ENCODE peak calls at places on chromosomes 5 and 9, in six cellular contexts. N is MCF 10A, W is thyroid gland, B is A549, R is GM13976, T is GM06990. C is an unnamed sample.

GRCh38 chr9:129569506-129570449 is 51.1 kb downstream of the C9orf50 start:
- DNase-seq in T (no peak), R (no peak), N (peak), W (peak), B (peak), C (no peak)

GRCh38 chr9:91312717-91313325 is 48.9 kb downstream of the AUH start:
- DNase-seq in T (no peak), N (peak), W (peak), B (no peak), R (no peak), C (no peak)

GRCh38 chr5:2193142-2193922 is 310.6 kb upstream of the IRX4 start:
- DNase-seq in W (no peak), R (no peak), B (no peak), N (no peak), T (no peak), C (no peak)

GRCh38 chr5:132070460-132071337 is 2.9 kb upstream of the CSF2 start:
- DNase-seq in N (no peak), T (no peak), W (no peak), R (peak), B (no peak), C (no peak)

GRCh38 chr9:129289131-129289731 is 111.2 kb upstream of the IER5L start:
- DNase-seq in T (no peak), B (no peak), N (no peak), R (no peak), W (no peak), C (no peak)

GRCh38 chr5:92917044-92917443 is 664.0 kb downstream of the NR2F1-AS1 start:
- DNase-seq in R (no peak), B (no peak), N (no peak), T (no peak), W (no peak), C (no peak)

GRCh38 chr9:21294325-21294724 is 10.8 kb downstream of the IFNA5 start:
- DNase-seq in T (no peak), W (no peak), N (peak), R (no peak), B (peak), C (peak)

GRCh38 chr5:2797160-2797559 is 45.7 kb upstream of the IRX2 start:
- DNase-seq in B (no peak), W (no peak), R (no peak), N (no peak), T (no peak), C (no peak)

GRCh38 chr9:136722969-136723356 is 10.6 kb downstream of the DIPK1B start:
- DNase-seq in B (peak), W (no peak), R (no peak), N (no peak), T (peak), C (no peak)

GRCh38 chr5:61018102-61018501 is 73.1 kb downstream of the NDUFAF2 start:
- DNase-seq in W (no peak), N (no peak), T (no peak), B (no peak), R (no peak), C (no peak)

GRCh38 chr5:53360811-53361210 is 119.6 kb upstream of the FST start:
- DNase-seq in B (peak), T (no peak), R (no peak), N (peak), W (no peak), C (no peak)

GRCh38 chr5:41954286-41954685 is 29.2 kb downstream of the FBXO4 start:
- DNase-seq in W (no peak), R (no peak), T (no peak), N (no peak), B (no peak), C (no peak)

GRCh38 chr5:31410089-31410488 is 121.8 kb downstream of the DROSHA start:
- DNase-seq in T (no peak), B (no peak), R (no peak), N (no peak), W (no peak), C (no peak)

GRCh38 chr5:54725391-54726280 is 208.1 kb downstream of the SNX18 start:
- DNase-seq in B (no peak), T (no peak), N (no peak), W (no peak), R (no peak), C (no peak)

GRCh38 chr9:1726993-1727759 is 288.0 kb upstream of the SMARCA2 start:
- DNase-seq in T (no peak), N (peak), B (no peak), R (no peak), W (no peak), C (no peak)

GRCh38 chr9:5557606-5558587 is 47.6 kb downstream of the PDCD1LG2 start:
- DNase-seq in T (peak), R (no peak), B (no peak), W (no peak), N (no peak), C (peak)

GRCh38 chr5:80238078-80238477 is 17.8 kb downstream of the SERINC5 start:
- DNase-seq in T (no peak), B (no peak), N (no peak), W (no peak), R (no peak), C (no peak)

GRCh38 chr9:137745541-137745991 is 126.8 kb downstream of the EHMT1 start:
- DNase-seq in W (peak), B (peak), N (peak), R (peak), T (peak), C (peak)

GRCh38 chr9:137374131-137374845 is 48.7 kb downstream of the EXD3 start:
- DNase-seq in W (no peak), T (peak), N (no peak), R (no peak), B (no peak), C (no peak)

GRCh38 chr5:123515904-123516303 is 3.9 kb downstream of the CSNK1G3 start:
- DNase-seq in R (no peak), B (no peak), N (no peak), T (no peak), W (no peak), C (no peak)

GRCh38 chr9:116112236-116112635 is 41.4 kb upstream of the PAPPA start:
- DNase-seq in R (no peak), B (no peak), W (no peak), T (no peak), N (peak), C (no peak)

GRCh38 chr5:130138406-130139060 is 234.3 kb downstream of the CHSY3 start:
- DNase-seq in R (no peak), W (no peak), B (no peak), T (no peak), N (peak), C (no peak)

GRCh38 chr9:12680341-12680740 is 12.8 kb upstream of the TYRP1 start:
- DNase-seq in B (no peak), T (no peak), N (no peak), R (no peak), W (no peak), C (no peak)

GRCh38 chr5:4758550-4758949 is 381.6 kb upstream of the ADAMTS16 start:
- DNase-seq in R (no peak), T (no peak), N (no peak), B (no peak), W (peak), C (no peak)

GRCh38 chr5:140182803-140183367 is 7.9 kb downstream of the CYSTM1 start:
- DNase-seq in T (no peak), N (no peak), W (peak), R (no peak), B (no peak), C (no peak)

GRCh38 chr5:1152771-1153282 is 41.0 kb upstream of the SLC12A7 start:
- DNase-seq in T (no peak), N (no peak), B (no peak), W (no peak), R (no peak), C (no peak)

GRCh38 chr9:89710689-89711088 is 105.9 kb downstream of the GADD45G start:
- DNase-seq in R (no peak), N (no peak), B (no peak), T (no peak), W (no peak), C (no peak)

GRCh38 chr5:39209924-39210323 is 9.4 kb downstream of the FYB1 start:
- DNase-seq in B (no peak), W (peak), R (no peak), T (no peak), N (no peak), C (no peak)

GRCh38 chr5:169933127-169933526 is 47.2 kb downstream of the INSYN2B start:
- DNase-seq in T (no peak), R (no peak), N (no peak), W (no peak), B (no peak), C (no peak)

GRCh38 chr5:96881511-96882115 is 5.3 kb downstream of the ERAP2 start:
- DNase-seq in W (no peak), N (peak), R (no peak), B (no peak), T (no peak), C (no peak)

GRCh38 chr5:103532116-103532734 is 30.4 kb downstream of the NUDT12 start:
- DNase-seq in B (no peak), R (no peak), T (no peak), W (no peak), N (peak), C (no peak)

GRCh38 chr9:125631391-125632085 is 75.5 kb downstream of the MAPKAP1 start:
- DNase-seq in T (peak), W (peak), B (peak), R (peak), N (peak), C (no peak)

GRCh38 chr9:92726971-92727715 is 37.5 kb downstream of the BICD2 start:
- DNase-seq in T (no peak), R (no peak), B (no peak), W (no peak), N (no peak), C (no peak)

GRCh38 chr9:86020731-86021130 is 78.6 kb downstream of the GOLM1 start:
- DNase-seq in B (no peak), R (no peak), W (no peak), T (no peak), N (no peak), C (no peak)

GRCh38 chr5:59562756-59563389 is 330.7 kb downstream of the PDE4D start:
- DNase-seq in T (peak), N (peak), R (peak), W (no peak), B (peak), C (peak)

GRCh38 chr5:175638305-175638704 is 19.6 kb upstream of the HRH2 start:
- DNase-seq in N (peak), T (no peak), B (no peak), W (no peak), R (no peak), C (no peak)

GRCh38 chr9:7841831-7842230 is 42.3 kb upstream of the DMAC1 start:
- DNase-seq in R (no peak), N (no peak), W (no peak), T (no peak), B (no peak), C (no peak)

GRCh38 chr9:7147136-7148090 is 389.6 kb downstream of the KDM4C start:
- DNase-seq in N (no peak), R (no peak), B (no peak), T (no peak), W (peak), C (no peak)

DNA sequence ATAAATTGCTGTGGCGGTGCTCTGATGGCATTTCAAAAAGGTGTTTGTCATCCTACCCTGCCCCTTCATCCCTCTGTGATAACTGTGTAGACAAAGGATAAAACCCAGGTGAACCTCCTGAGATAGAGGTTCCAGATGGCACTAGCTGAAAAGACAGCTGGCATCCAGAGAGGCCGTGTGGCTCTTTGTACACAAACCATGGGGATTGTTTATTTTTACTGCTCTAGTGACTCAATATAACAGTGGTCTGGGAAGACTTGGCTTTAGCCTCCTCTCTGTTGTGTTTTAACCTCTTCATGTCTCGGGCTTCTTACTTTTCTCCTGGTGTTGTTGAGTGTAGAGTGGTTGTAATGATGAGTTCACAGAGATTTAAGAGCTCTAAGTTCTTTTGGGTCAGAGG is 48.8 kb downstream of the SH3GL2 start:
- DNase-seq in T (no peak), B (no peak), R (no peak), W (no peak), N (no peak), C (no peak)
- TF ChIP-seq CTCF in T (no peak), B (no peak), R (no peak), W (no peak), N (no peak), C (no peak)

GRCh38 chr9:26850995-26851394 is 41.6 kb downstream of the CAAP1 start:
- DNase-seq in W (no peak), N (no peak), R (no peak), B (no peak), T (no peak), C (no peak)

DNA sequence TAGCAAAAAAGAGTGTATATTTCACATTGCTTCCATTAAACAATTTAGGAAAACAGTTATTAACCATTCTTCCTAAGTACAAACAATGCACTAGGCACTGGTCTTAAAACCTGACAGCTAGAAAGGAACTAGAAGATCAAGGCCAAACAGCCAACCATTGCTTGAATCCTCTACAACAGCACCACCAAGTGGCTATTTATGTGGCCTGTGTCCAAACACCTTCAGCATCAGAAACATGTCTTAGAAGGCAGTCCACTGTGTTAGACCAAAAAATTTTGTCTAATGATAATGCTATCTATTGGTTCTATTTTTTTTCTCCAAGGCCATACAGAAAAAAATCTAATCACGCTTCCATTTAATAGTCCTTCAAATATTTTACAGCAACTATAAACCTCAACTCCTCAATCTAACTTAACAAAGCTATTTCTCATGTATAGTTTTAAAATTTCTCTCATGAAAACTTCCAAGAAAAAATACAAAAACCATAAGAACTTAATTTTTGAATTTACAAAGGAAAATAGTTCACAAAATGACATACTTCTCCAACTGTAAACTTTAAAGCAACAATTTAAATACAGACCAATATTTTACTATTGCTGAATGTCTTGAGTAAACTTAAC is 36.1 kb downstream of the CAAP1 start:
- DNase-seq in N (peak), T (no peak), B (peak), R (peak), W (peak), C (peak)
- TF ChIP-seq CTCF in N (peak), T (peak), B (peak), R (peak), W (peak), C (peak)

DNA sequence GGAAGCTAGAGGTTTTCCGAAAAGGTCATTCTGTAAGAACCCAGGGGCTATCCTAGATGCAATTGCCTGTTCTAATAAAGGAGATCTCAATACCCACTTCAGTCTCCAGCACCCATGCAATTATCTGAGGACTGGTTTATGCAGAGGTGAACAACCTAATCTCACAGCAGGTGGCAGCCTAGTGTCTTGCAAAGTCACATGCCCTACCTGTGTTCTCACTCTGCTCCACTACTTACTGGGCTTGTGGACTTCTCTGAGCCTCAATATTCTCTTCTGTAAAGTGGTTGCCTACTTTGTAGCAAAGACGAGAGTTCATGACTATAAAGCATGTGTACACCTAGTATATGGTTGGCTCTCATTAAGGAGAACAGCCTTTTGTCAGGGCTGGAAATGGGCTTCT is 21.0 kb upstream of the ALDH1B1 start:
- DNase-seq in R (peak), N (peak), W (peak), B (peak), T (no peak), C (peak)
- TF ChIP-seq CTCF in R (peak), N (peak), W (peak), B (peak), T (peak), C (peak)

DNA sequence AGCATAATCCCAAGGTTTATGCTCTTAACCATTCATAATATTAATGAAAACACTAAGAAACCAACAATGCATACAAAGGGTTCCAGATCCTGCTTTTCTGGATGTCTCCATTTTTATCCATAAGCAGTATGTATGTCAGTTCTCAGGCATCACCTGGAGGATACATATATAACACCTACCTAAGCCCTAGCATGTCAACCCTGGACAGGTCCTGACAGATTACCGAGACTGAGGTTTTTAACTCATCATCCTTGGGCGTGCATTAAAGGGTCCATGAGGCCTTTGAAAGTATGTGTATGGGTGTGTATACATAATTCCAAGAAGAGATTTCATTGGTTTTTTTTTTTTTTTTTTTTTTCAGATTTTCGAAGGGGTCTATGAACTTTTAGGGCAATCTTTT is 70.6 kb downstream of the SH3TC2 start:
- DNase-seq in B (no peak), T (no peak), R (no peak), N (no peak), W (no peak), C (no peak)
- TF ChIP-seq CTCF in B (no peak), T (no peak), R (no peak), N (no peak), W (no peak), C (no peak)

GRCh38 chr9:70112981-70113380 is 69.3 kb downstream of the MAMDC2 start:
- DNase-seq in W (no peak), R (no peak), B (no peak), N (no peak), T (no peak), C (no peak)
- TF ChIP-seq CTCF in W (no peak), R (no peak), B (no peak), N (no peak), T (no peak), C (no peak)

GRCh38 chr9:9774471-9774870 is 838.3 kb downstream of the PTPRD start:
- DNase-seq in W (no peak), R (no peak), B (no peak), T (no peak), N (no peak), C (no peak)

DNA sequence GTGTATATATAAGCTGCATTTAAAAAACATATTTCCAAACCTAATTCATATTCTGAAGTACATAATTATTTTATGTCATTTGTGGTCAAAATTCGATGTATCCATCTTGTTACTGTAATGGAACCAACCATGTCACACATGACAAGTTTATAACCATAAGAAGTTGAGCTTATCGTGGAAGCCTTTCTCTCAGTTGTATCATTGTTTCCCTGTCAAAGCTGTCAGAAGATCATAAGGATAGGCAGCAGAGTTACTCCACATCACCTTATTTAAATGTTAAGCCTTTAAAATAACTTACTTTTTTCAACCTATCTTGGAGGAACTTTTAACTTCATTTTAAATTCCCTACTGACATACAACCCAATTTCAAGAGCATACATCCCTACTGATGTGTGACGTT is 841.5 kb downstream of the PTPRD start:
- DNase-seq in R (no peak), N (no peak), T (no peak), W (no peak), B (no peak), C (no peak)
- TF ChIP-seq CTCF in R (no peak), N (no peak), T (no peak), W (no peak), B (no peak), C (no peak)

GRCh38 chr5:72531496-72532190 is 24.4 kb upstream of the ZNF366 start:
- DNase-seq in R (no peak), B (no peak), N (peak), T (no peak), W (peak), C (no peak)
- TF ChIP-seq CTCF in R (no peak), B (no peak), N (no peak), T (no peak), W (peak), C (no peak)

DNA sequence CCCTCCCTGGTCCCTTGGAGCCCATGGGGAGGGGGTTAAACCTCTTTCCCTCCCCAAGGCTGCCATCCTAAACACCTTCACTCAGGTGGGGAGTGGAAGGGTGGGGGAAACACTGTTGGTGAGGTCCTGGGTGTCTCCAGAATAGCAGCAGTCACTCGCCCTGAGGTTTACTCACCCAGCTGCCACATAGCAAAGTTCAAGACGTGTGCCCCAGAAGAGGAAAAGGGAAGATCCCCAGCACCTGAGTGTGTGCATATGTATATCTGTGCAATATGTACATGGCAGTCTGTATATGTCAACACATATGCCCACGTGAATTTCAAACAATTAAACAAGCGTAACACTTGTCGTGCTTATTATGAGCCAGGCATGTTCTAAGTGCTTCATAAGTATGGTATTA is 31.3 kb upstream of the SMU1 start:
- DNase-seq in R (no peak), N (no peak), T (no peak), W (no peak), B (no peak), C (no peak)
- TF ChIP-seq CTCF in R (no peak), N (no peak), T (no peak), W (no peak), B (no peak), C (no peak)

GRCh38 chr5:14006823-14007510 is 62.5 kb upstream of the DNAH5 start:
- DNase-seq in W (no peak), N (no peak), T (no peak), R (no peak), B (no peak), C (no peak)
- TF ChIP-seq CTCF in W (no peak), N (no peak), T (no peak), R (no peak), B (no peak), C (no peak)

C was measured in GM12864.